ENCODE peak calls at places on chromosomes 6 and 20, in seven cellular contexts. Q, C, X, V, J, I and T are unnamed samples.

GRCh38 chr6:113293106-113293505 is 564.0 kb upstream of the MARCKS start:
- DNase-seq in C (peak; percentile 33), X (no peak), I (peak; percentile 13), J (no peak), V (no peak), Q (no peak), T (no peak)

GRCh38 chr6:141484726-141485125 is 648.0 kb upstream of the GJE1 start:
- DNase-seq in X (peak; percentile 40), V (peak; percentile 19), I (no peak), C (no peak), Q (peak; percentile 47), J (no peak), T (peak; percentile 53)

GRCh38 chr6:44227138-44227770 is 3.9 kb downstream of the SLC29A1 start:
- DNase-seq in V (no peak), Q (no peak), X (peak; percentile 44), I (no peak), C (no peak), J (no peak), T (no peak)

GRCh38 chr6:46419576-46420002 is 71.7 kb downstream of the RCAN2 start:
- DNase-seq in Q (peak; percentile 67), X (peak; percentile 48), J (peak; percentile 86), I (peak; percentile 94), C (peak; percentile 48), V (peak; percentile 70), T (peak; percentile 35)

GRCh38 chr6:62746968-62747367 is 460.9 kb upstream of the KHDRBS2 start:
- DNase-seq in C (no peak), Q (no peak), V (no peak), I (no peak), X (no peak), J (no peak), T (no peak)

GRCh38 chr20:20231528-20232298 is 136.2 kb upstream of the INSM1 start:
- DNase-seq in J (no peak), I (no peak), X (no peak), V (no peak), C (no peak), Q (no peak), T (no peak)

GRCh38 chr20:45153756-45154155 is 20.9 kb upstream of the PI3 start:
- DNase-seq in V (no peak), X (no peak), I (no peak), J (no peak), Q (no peak), C (no peak), T (no peak)

GRCh38 chr6:139608872-139609271 is 234.4 kb upstream of the CITED2 start:
- DNase-seq in V (peak; percentile 59), C (peak; percentile 51), X (no peak), J (peak; percentile 50), I (peak; percentile 71), Q (peak; percentile 83), T (no peak)

GRCh38 chr6:84350397-84350796 is 123.0 kb upstream of the CEP162 start:
- DNase-seq in Q (no peak), C (no peak), I (no peak), X (no peak), J (peak; percentile 31), V (no peak), T (no peak)

GRCh38 chr20:51221791-51222408 is 199.0 kb upstream of the KCNG1 start:
- DNase-seq in J (peak; percentile 74), Q (peak; percentile 68), I (peak; percentile 24), X (peak; percentile 31), V (peak; percentile 24), C (no peak), T (no peak)

GRCh38 chr6:98839788-98840361 is 5.5 kb downstream of the POU3F2 start:
- DNase-seq in V (peak; percentile 25), C (peak; percentile 83), I (no peak), J (no peak), X (no peak), Q (peak; percentile 8), T (no peak)

GRCh38 chr6:166558156-166559025 is 28.1 kb downstream of the RAMACL start:
- DNase-seq in Q (no peak), C (peak; percentile 79), V (no peak), I (no peak), X (no peak), J (no peak), T (no peak)

GRCh38 chr6:63764318-63764916 is 128.8 kb downstream of the PHF3 start:
- DNase-seq in I (peak; percentile 84), J (peak; percentile 54), X (no peak), Q (peak; percentile 52), V (peak; percentile 53), C (peak; percentile 18), T (no peak)

GRCh38 chr6:19838442-19839236 is 1.5 kb downstream of the ID4 start:
- DNase-seq in C (peak; percentile 46), I (peak; percentile 59), V (peak; percentile 37), Q (peak; percentile 11), X (peak; percentile 33), J (peak; percentile 60), T (no peak)

GRCh38 chr20:62710886-62711702 is 2.5 kb downstream of the NTSR1 start:
- DNase-seq in C (no peak), V (no peak), X (peak; percentile 21), Q (peak; percentile 22), J (peak; percentile 32), I (no peak), T (no peak)

GRCh38 chr20:17365831-17366230 is 139.0 kb downstream of the PCSK2 start:
- DNase-seq in Q (no peak), X (no peak), C (no peak), J (no peak), V (no peak), I (no peak), T (no peak)

GRCh38 chr20:63124092-63124781 is 91.7 kb downstream of the YTHDF1 start:
- DNase-seq in Q (peak; percentile 62), C (peak; percentile 47), J (peak; percentile 68), I (no peak), V (no peak), X (no peak), T (no peak)

GRCh38 chr6:91631227-91631626 is 1044.4 kb upstream of the MAP3K7 start:
- DNase-seq in Q (no peak), C (no peak), V (no peak), J (no peak), X (no peak), I (no peak), T (no peak)
- H3K9ac ChIP-seq in Q (no peak overlapping the region), C (no peak overlapping the region), V (no peak overlapping the region), J (no peak overlapping the region), X (no peak overlapping the region), I (no peak overlapping the region), T (no peak overlapping the region)

GRCh38 chr6:126172151-126172550 is 167.8 kb upstream of the CENPW start:
- DNase-seq in J (no peak), X (no peak), I (no peak), V (no peak), Q (no peak), C (peak; percentile 38), T (no peak)

GRCh38 chr6:126170433-126170832 is 169.5 kb upstream of the CENPW start:
- DNase-seq in J (no peak), X (no peak), I (no peak), V (no peak), C (no peak), Q (no peak), T (no peak)

GRCh38 chr6:126174697-126175096 is 165.2 kb upstream of the CENPW start:
- DNase-seq in I (no peak), X (no peak), V (no peak), J (no peak), C (no peak), Q (no peak), T (no peak)

GRCh38 chr6:126167726-126168125 is 172.2 kb upstream of the CENPW start:
- DNase-seq in X (no peak), C (no peak), I (peak; percentile 32), J (no peak), Q (peak; percentile 38), V (peak; percentile 24), T (no peak)

GRCh38 chr6:126170875-126171489 is 168.9 kb upstream of the CENPW start:
- DNase-seq in V (peak; percentile 34), Q (peak; percentile 26), I (no peak), J (peak; percentile 59), C (no peak), X (peak; percentile 14), T (peak; percentile 8)
- H3K9ac ChIP-seq in V (no peak overlapping the region), Q (no peak overlapping the region), I (no peak overlapping the region), J (no peak overlapping the region), C (no peak overlapping the region), X (no peak overlapping the region), T (no peak overlapping the region)

GRCh38 chr20:58841539-58842264 is 9.0 kb downstream of the GNAS-AS1 start:
- DNase-seq in Q (no peak), C (no peak), V (no peak), I (no peak), J (no peak), X (no peak), T (no peak)

GRCh38 chr20:58843128-58843556 is 7.6 kb downstream of the GNAS-AS1 start:
- DNase-seq in Q (no peak), I (no peak), J (no peak), X (no peak), V (no peak), C (no peak), T (no peak)

GRCh38 chr20:58840816-58841538 is 9.7 kb downstream of the GNAS-AS1 start:
- DNase-seq in Q (no peak), X (peak; percentile 19), C (no peak), J (no peak), I (no peak), V (no peak), T (no peak)

GRCh38 chr20:58839991-58840747 is 10.5 kb downstream of the GNAS-AS1 start:
- DNase-seq in I (no peak), C (no peak), J (no peak), Q (no peak), V (no peak), X (no peak), T (no peak)

DNA sequence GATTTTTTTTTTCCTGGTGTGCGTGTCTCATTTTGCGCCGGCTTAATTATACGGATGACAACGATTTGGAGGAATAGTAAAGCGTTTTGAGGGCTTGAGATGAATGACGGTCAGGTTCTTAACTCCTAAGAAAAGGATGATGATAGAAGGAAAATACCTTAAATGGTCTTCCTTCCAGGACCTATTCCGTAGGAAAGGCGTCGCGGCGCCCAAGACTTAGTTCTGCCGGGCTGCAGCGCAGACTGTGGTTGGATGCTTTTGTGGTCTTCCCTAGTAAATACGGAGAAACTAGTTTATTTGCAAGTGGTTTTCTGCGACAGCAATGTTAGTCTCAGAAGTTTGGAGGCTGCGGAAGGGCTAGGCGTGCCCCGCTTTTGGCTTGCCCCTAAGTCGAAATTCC is 8.4 kb downstream of the GNAS-AS1 start:
- DNase-seq in C (no peak), Q (no peak), J (no peak), I (no peak), X (no peak), V (no peak), T (no peak)
- H3K9ac ChIP-seq in C (no peak overlapping the region), Q (no peak overlapping the region), J (no peak overlapping the region), I (no peak overlapping the region), X (no peak overlapping the region), V (no peak overlapping the region), T (no peak overlapping the region)

GRCh38 chr20:24066075-24066700 is 77.6 kb upstream of the GGTLC1 start:
- DNase-seq in J (no peak), C (no peak), Q (no peak), V (no peak), X (no peak), I (no peak), T (no peak)
- H3K9ac ChIP-seq in J (no peak overlapping the region), C (no peak overlapping the region), Q (no peak overlapping the region), V (no peak overlapping the region), X (no peak overlapping the region), I (no peak overlapping the region), T (no peak overlapping the region)